ENCODE peak calls at places on chromosomes 5 and 9, in nine cellular contexts. H is lower leg skin; Y is COR-L47; B is AG08396; Q is lower lobe of right lung; X is NCI-H187; Z is activated CD8-positive, alpha-beta memory T cell treated with anti-CD3 and anti-CD28 coated beads for 24 hours; D is caudate nucleus; C is neural progenitor cell. U is an unnamed sample.

GRCh38 chr9:132035679-132036078 is 44.0 kb downstream of the MED27 start:
- DNase-seq in H (no peak), Y (no peak), B (no peak), Q (no peak), X (no peak), Z (no peak), D (no peak), C (no peak), U (no peak)

GRCh38 chr5:150066901-150067396 is 19.4 kb downstream of the CSF1R start:
- DNase-seq in H (no peak), Y (no peak), B (peak), Q (no peak), X (no peak), Z (no peak), D (no peak), C (no peak), U (no peak)

GRCh38 chr9:113617550-113617949 is 154.0 kb downstream of the RGS3 start:
- DNase-seq in H (no peak), Y (no peak), B (no peak), Q (no peak), X (no peak), Z (no peak), D (no peak), C (peak), U (no peak)

GRCh38 chr5:429453-430188 is 13.4 kb upstream of the EXOC3 start:
- DNase-seq in H (peak), Y (peak), B (peak), Q (no peak), X (no peak), Z (no peak), D (no peak), C (no peak), U (no peak)

GRCh38 chr5:1735320-1735970 is 64.2 kb downstream of the MRPL36 start:
- DNase-seq in H (peak), Y (no peak), B (no peak), Q (no peak), X (no peak), Z (peak), D (no peak), C (no peak), U (no peak)

GRCh38 chr5:158135682-158136176 is 276.8 kb upstream of the CLINT1 start:
- DNase-seq in H (no peak), Y (peak), B (no peak), Q (no peak), X (no peak), Z (no peak), D (no peak), C (peak), U (no peak)

GRCh38 chr5:16160706-16161105 is 18.9 kb downstream of the MARCHF11 start:
- DNase-seq in H (no peak), Y (peak), B (peak), Q (no peak), X (no peak), Z (no peak), D (peak), C (peak), U (peak)

GRCh38 chr5:172078027-172078426 is 71.6 kb upstream of the FBXW11 start:
- DNase-seq in H (no peak), Y (no peak), B (no peak), Q (no peak), X (no peak), Z (no peak), D (no peak), C (no peak), U (no peak)

GRCh38 chr5:14039576-14039975 is 95.1 kb upstream of the DNAH5 start:
- DNase-seq in H (no peak), Y (no peak), B (no peak), Q (no peak), X (no peak), Z (no peak), D (no peak), C (no peak), U (no peak)

GRCh38 chr5:136012041-136012804 is 16.6 kb upstream of the TGFBI start:
- DNase-seq in H (no peak), Y (no peak), B (no peak), Q (no peak), X (no peak), Z (no peak), D (no peak), C (no peak), U (peak)

GRCh38 chr5:61311836-61312808 is 19.9 kb upstream of the ZSWIM6 start:
- DNase-seq in H (no peak), Y (no peak), B (no peak), Q (no peak), X (no peak), Z (no peak), D (no peak), C (no peak), U (peak)